ENCODE peak calls at places on chromosomes 7 and 10, in six cellular contexts. F is cardiac fibroblast; M is fibroblast of the aortic adventitia; T is CD4-positive, alpha-beta memory T cell; H is brain microvascular endothelial cell; N is foreskin fibroblast. Z is an unnamed sample.

GRCh38 chr10:105647354-105647753 is 1006.3 kb downstream of the SORCS3 start:
- DNase-seq in H (no peak), F (no peak), M (no peak), N (no peak), T (no peak), Z (no peak)

GRCh38 chr7:108376206-108376605 is 80.0 kb downstream of the NRCAM start:
- DNase-seq in N (no peak), H (no peak), F (no peak), T (no peak), M (no peak), Z (no peak)

GRCh38 chr10:43140414-43140813 is 2.2 kb downstream of the CSGALNACT2 start:
- DNase-seq in M (peak), T (peak), F (peak), H (peak), N (peak), Z (peak)

GRCh38 chr7:92244803-92245486 is 769 bp downstream of the KRIT1 start:
- DNase-seq in T (peak), F (peak), H (no peak), M (peak), N (no peak), Z (peak)

GRCh38 chr7:12647364-12648219 is 39.8 kb upstream of the ARL4A start:
- DNase-seq in M (peak), N (peak), T (no peak), H (peak), F (no peak), Z (no peak)

GRCh38 chr7:136964347-136964746 is 95.9 kb downstream of the CHRM2 start:
- DNase-seq in T (no peak), N (no peak), H (no peak), M (peak), F (peak), Z (no peak)

GRCh38 chr7:23012797-23013714 is 874 bp downstream of the HYCC1 start:
- DNase-seq in H (peak), N (no peak), T (peak), M (peak), F (no peak), Z (no peak)

GRCh38 chr10:44192435-44192834 is 192.5 kb downstream of the CXCL12 start:
- DNase-seq in F (no peak), T (no peak), N (no peak), H (no peak), M (no peak), Z (no peak)

GRCh38 chr7:33895025-33895804 is 10.1 kb upstream of the BMPER start:
- DNase-seq in H (peak), N (peak), F (peak), T (peak), M (peak), Z (peak)

GRCh38 chr7:149457766-149458165 is 3.1 kb downstream of the ZNF777 start:
- DNase-seq in H (no peak), T (no peak), N (no peak), F (no peak), M (no peak), Z (no peak)

GRCh38 chr7:39051707-39052106 is 74.0 kb downstream of the POU6F2 start:
- DNase-seq in M (no peak), T (no peak), N (no peak), F (no peak), H (no peak), Z (no peak)

GRCh38 chr10:29030855-29031254 is 258.0 kb upstream of the LYZL1 start:
- DNase-seq in T (no peak), N (no peak), H (no peak), F (peak), M (peak), Z (no peak)

GRCh38 chr10:30775779-30776591 is 146.4 kb upstream of the LYZL2 start:
- DNase-seq in H (peak), T (no peak), F (peak), M (peak), N (peak), Z (no peak)

GRCh38 chr10:87842776-87843497 is 20.4 kb downstream of the KLLN start:
- DNase-seq in F (peak), N (peak), M (peak), H (peak), T (no peak), Z (no peak)

GRCh38 chr10:84221916-84222315 is 3.4 kb downstream of the LRIT2 start:
- DNase-seq in T (no peak), M (no peak), F (no peak), H (no peak), N (no peak), Z (no peak)

GRCh38 chr7:105261689-105262088 is 127.0 kb downstream of the SRPK2 start:
- DNase-seq in F (no peak), T (no peak), H (no peak), M (no peak), N (peak), Z (no peak)

GRCh38 chr10:49508249-49508648 is 30.7 kb downstream of the ERCC6 start:
- DNase-seq in M (no peak), T (peak), H (no peak), N (no peak), F (no peak), Z (peak)

GRCh38 chr7:135208417-135208793 is 2.9 kb downstream of the WDR91 start:
- DNase-seq in T (no peak), F (no peak), H (no peak), M (no peak), N (no peak), Z (no peak)

GRCh38 chr10:24208661-24209420 is at the start of gene KIAA1217:
- DNase-seq in N (peak), M (peak), T (no peak), F (peak), H (peak), Z (no peak)

DNA sequence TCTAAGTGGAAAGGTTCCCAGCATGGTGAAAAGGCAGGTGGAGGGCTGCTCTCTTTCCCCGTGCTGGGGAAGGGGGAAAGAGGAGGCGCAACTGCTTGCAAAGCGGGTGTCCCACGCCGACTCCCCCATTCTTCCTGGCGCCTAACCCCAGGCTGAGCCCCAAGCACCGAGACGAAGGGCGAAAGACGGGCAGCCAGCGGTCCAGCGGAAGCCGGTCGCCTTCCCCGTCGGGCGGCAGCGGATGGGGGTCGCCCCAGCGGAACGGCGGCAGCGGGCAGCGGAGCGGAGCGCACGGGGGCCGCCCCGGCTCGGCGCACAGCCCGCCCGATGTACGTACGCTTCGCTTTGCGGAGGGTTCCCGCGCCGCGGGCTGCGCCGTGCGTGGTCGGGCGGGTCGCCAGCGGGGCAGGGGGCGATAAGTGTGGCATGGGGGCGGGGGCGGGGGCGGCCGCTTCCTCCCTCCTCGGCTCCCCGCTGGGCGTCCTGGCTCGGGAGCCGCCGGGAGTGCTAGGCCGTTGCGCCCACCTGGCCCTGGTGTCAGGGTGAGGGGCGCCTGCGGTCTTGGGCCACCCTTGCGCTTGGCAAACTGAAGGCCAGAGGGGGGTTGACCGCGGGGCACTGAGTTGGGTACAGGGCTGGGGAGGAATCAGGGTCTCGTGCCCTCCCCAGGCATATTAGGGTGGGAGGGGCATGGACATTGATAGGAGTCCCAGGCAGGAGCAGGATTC is 35.2 kb upstream of the HSPB1 start:
- DNase-seq in F (no peak), T (no peak), M (no peak), H (no peak), N (no peak), Z (no peak)
- H3K4me3 ChIP-seq in F (no peak), T (no peak), M (peak), H (no peak), N (peak), Z (no peak)

GRCh38 chr7:50310361-50310760 is 5.8 kb downstream of the IKZF1 start:
- DNase-seq in F (no peak), N (no peak), T (no peak), H (no peak), M (no peak), Z (peak)

GRCh38 chr7:50309736-50310135 is 5.2 kb downstream of the IKZF1 start:
- DNase-seq in T (no peak), H (no peak), M (no peak), F (no peak), N (no peak), Z (no peak)

GRCh38 chr7:50307368-50308012 is 3.0 kb downstream of the IKZF1 start:
- DNase-seq in N (no peak), F (no peak), H (no peak), T (peak), M (no peak), Z (peak)

GRCh38 chr7:50308301-50309129 is 4.0 kb downstream of the IKZF1 start:
- DNase-seq in H (no peak), F (no peak), T (no peak), N (no peak), M (no peak), Z (peak)

DNA sequence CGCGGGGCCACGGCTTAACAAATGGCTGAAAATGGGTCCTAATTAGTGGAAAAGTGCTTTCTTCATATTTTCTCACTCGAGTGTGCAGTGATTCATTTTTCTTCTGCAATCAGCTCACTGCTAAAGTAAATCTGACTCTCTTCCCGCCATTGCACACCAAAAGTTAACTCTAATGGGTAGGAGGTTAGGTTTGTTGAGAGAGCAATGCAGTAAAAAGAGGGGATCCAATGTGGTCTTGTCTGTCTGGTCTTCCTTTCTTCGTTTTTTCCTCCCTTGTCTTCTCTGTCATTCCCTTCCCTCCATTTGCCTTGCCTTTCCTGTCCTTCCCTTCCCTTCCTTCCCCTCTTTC is 4.6 kb downstream of the IKZF1 start:
- DNase-seq in N (no peak), M (no peak), F (no peak), T (no peak), H (no peak), Z (peak)
- H3K4me3 ChIP-seq in N (no peak), M (no peak), F (no peak), T (peak), H (no peak), Z (peak)

GRCh38 chr7:101465576-101466196 is 103.0 kb downstream of the COL26A1 start:
- DNase-seq in T (no peak), N (no peak), H (no peak), F (peak), M (no peak), Z (peak)

GRCh38 chr7:101470668-101471067 is 108.0 kb downstream of the COL26A1 start:
- DNase-seq in M (no peak), F (no peak), N (no peak), H (no peak), T (no peak), Z (no peak)

GRCh38 chr7:101465131-101465530 is 102.5 kb downstream of the COL26A1 start:
- DNase-seq in H (no peak), N (no peak), F (no peak), M (no peak), T (no peak), Z (no peak)

DNA sequence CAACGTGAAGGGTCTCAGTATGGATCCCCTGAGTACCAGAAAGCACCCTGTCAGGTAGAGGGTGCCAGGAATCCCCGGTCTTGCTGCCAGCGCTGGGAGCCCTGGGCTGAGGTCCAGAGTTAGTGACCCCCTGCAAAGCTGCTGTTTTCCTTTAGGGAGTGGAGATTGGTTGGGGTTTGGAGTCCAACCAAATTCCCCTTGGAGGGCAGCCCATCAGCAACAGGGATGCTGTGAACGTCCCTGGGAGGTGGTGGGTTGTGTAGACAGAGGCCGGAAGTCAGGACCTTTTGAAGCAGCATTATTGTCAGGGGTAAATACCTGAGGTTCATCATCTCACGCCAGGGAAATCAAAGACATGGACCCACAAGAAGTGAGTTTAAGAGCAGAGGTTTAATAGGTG is 104.2 kb downstream of the COL26A1 start:
- DNase-seq in T (no peak), M (peak), F (peak), N (no peak), H (no peak), Z (no peak)
- H3K4me3 ChIP-seq in T (no peak), M (no peak), F (no peak), N (no peak), H (no peak), Z (no peak)

GRCh38 chr10:133277277-133277992 is 767 bp upstream of the ADAM8 start:
- DNase-seq in F (no peak), M (no peak), T (no peak), H (no peak), N (no peak), Z (no peak)

GRCh38 chr10:133279266-133279960 is 2.7 kb upstream of the ADAM8 start:
- DNase-seq in H (no peak), N (no peak), M (no peak), T (no peak), F (no peak), Z (no peak)

GRCh38 chr10:133278577-133279265 is 2.1 kb upstream of the ADAM8 start:
- DNase-seq in H (peak), T (peak), F (peak), M (no peak), N (peak), Z (no peak)

GRCh38 chr10:133276435-133277201 is at the start of gene ADAM8:
- DNase-seq in N (no peak), M (no peak), H (no peak), T (peak), F (no peak), Z (no peak)

DNA sequence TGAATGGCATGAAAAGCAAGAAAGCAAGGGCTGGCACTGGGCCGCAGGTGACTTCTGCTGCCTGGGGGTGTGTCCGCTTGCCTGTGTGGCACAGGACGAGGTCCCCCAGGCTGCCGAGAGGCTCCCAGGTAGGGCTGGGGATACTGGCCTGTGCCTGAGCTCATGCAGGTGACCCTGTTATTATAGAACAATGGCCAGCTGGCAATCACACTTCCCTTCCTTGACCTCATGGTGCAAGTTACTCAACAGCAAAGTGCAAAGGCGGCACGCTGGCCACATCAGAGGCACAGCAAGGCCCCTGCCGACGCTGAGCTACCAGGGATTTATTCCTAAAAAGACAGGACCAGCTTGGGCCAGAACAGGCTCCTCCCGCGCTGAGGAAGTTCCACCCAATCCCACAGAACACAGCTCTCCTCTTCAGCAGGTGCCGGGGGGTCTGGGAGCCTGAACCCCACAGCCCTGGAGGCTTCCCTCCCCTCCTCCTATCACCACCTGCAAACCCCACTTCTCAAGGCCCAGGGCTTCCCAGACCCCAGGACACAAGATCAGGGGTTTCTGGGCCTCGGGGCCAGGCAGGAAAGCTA is 1.4 kb upstream of the ADAM8 start:
- DNase-seq in M (no peak), T (no peak), H (no peak), N (no peak), F (no peak), Z (no peak)
- H3K4me3 ChIP-seq in M (no peak), T (no peak), H (no peak), N (no peak), F (no peak), Z (no peak)

GRCh38 chr10:124598196-124598595 is 136.6 kb downstream of the LHPP start:
- DNase-seq in T (no peak), H (no peak), F (no peak), M (no peak), N (no peak), Z (no peak)
- H3K4me3 ChIP-seq in T (no peak), H (no peak), F (no peak), M (no peak), N (no peak), Z (no peak)

GRCh38 chr7:85234746-85235145 is 47.9 kb upstream of the SEMA3D start:
- DNase-seq in N (no peak), T (no peak), M (no peak), F (no peak), H (no peak), Z (no peak)
- H3K4me3 ChIP-seq in N (no peak), T (no peak), M (no peak), F (no peak), H (no peak), Z (no peak)

DNA sequence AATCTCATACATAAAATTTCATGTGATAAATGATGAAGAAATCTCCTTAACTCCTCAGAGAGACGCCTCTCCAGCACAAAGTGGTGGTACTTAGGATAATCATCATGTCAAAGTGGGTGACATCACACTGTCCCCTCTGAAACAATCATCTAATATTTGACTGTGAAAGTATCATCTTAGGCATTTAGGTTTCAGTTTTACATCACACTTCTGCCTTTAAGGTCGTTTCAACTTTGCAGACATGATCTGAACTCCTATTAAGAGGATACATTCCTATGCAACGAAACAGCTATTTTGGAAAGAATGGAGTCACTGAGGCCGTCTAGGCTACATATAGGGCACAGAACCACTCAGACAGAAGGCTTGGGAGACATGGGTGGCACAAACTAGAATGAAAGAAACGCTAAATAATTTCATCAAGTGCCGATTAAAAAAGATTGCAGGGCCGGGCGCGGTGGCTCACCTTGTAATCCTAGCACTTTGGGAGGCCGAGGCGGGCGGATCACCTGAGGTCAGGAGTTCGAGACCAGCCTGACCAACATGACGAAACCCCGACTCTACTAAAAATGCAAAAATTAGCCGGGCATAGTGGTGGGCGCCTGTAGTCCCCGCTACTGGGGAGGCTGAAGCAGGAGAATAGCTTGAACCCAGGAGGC is 2.0 kb downstream of the VOPP1 start:
- DNase-seq in M (peak), H (no peak), N (peak), F (no peak), T (no peak), Z (no peak)
- H3K4me3 ChIP-seq in M (peak), H (peak), N (peak), F (peak), T (no peak), Z (no peak)

GRCh38 chr7:152735443-152736004 is 24.0 kb upstream of the ACTR3B start:
- DNase-seq in M (no peak), N (no peak), H (no peak), T (no peak), F (no peak), Z (no peak)
- H3K4me3 ChIP-seq in M (no peak), N (no peak), H (no peak), T (no peak), F (no peak), Z (no peak)

GRCh38 chr10:116787893-116788665 is 45.7 kb upstream of the HSPA12A start:
- DNase-seq in H (peak), T (peak), F (peak), M (peak), N (peak), Z (peak)
- H3K4me3 ChIP-seq in H (peak), T (no peak), F (peak), M (peak), N (peak), Z (peak)

Z was measured in Jurkat, Clone E6-1.